ENCODE peak calls at places on chromosome 20, in ten cellular contexts. H is small intestine; X is CD8-positive, alpha-beta T cell; S is epithelial cell of prostate; V is pancreas; D is sigmoid colon; L is heart left ventricle; I is cardiac muscle cell; T is psoas muscle; K is AG04450. W is an unnamed sample.

GRCh38 chr20:63625771-63626423 is 1.0 kb downstream of the GMEB2 start:
- DNase-seq in H (no peak), X (no peak), S (no peak), V (no peak), D (no peak), L (peak; percentile 30), I (peak; percentile 11), T (no peak), K (no peak), W (no peak)

GRCh38 chr20:46122071-46122470 is 4.0 kb downstream of the CD40 start:
- DNase-seq in H (no peak), X (no peak), S (peak; percentile 33), V (no peak), D (no peak), L (no peak), I (no peak), T (no peak), K (no peak), W (no peak)

GRCh38 chr20:45792513-45793118 is 862 bp downstream of the DNTTIP1 start:
- DNase-seq in H (no peak), X (no peak), S (no peak), V (no peak), D (no peak), L (no peak), I (no peak), T (no peak), K (no peak), W (no peak)

GRCh38 chr20:38098952-38099351 is 65.4 kb downstream of the RPRD1B start:
- DNase-seq in H (no peak), X (no peak), S (no peak), V (no peak), D (no peak), L (no peak), I (no peak), T (no peak), K (no peak), W (no peak)

GRCh38 chr20:29690274-29690673 is 1567.2 kb upstream of the DEFB115 start:
- DNase-seq in H (no peak), X (no peak), S (no peak), V (no peak), D (peak; percentile 46), L (no peak), I (no peak), T (peak; percentile 35), K (no peak), W (no peak)

GRCh38 chr20:62740286-62741141 is 31.9 kb downstream of the NTSR1 start:
- DNase-seq in H (peak; percentile 51), X (peak; percentile 55), S (peak; percentile 77), V (no peak), D (peak; percentile 68), L (peak; percentile 20), I (no peak), T (peak; percentile 67), K (peak; percentile 68), W (peak; percentile 96)

GRCh38 chr20:25327521-25328235 is 63.0 kb downstream of the ABHD12 start:
- DNase-seq in H (no peak), X (no peak), S (no peak), V (no peak), D (no peak), L (no peak), I (no peak), T (no peak), K (no peak), W (no peak)

GRCh38 chr20:3081641-3082040 is 2.9 kb downstream of the AVP start:
- DNase-seq in H (no peak), X (no peak), S (no peak), V (no peak), D (no peak), L (no peak), I (no peak), T (no peak), K (no peak), W (no peak)

GRCh38 chr20:17614812-17615644 is 45.2 kb downstream of the DSTN start:
- DNase-seq in H (no peak), X (no peak), S (no peak), V (peak; percentile 43), D (peak; percentile 75), L (peak; percentile 41), I (no peak), T (peak; percentile 60), K (no peak), W (no peak)

DNA sequence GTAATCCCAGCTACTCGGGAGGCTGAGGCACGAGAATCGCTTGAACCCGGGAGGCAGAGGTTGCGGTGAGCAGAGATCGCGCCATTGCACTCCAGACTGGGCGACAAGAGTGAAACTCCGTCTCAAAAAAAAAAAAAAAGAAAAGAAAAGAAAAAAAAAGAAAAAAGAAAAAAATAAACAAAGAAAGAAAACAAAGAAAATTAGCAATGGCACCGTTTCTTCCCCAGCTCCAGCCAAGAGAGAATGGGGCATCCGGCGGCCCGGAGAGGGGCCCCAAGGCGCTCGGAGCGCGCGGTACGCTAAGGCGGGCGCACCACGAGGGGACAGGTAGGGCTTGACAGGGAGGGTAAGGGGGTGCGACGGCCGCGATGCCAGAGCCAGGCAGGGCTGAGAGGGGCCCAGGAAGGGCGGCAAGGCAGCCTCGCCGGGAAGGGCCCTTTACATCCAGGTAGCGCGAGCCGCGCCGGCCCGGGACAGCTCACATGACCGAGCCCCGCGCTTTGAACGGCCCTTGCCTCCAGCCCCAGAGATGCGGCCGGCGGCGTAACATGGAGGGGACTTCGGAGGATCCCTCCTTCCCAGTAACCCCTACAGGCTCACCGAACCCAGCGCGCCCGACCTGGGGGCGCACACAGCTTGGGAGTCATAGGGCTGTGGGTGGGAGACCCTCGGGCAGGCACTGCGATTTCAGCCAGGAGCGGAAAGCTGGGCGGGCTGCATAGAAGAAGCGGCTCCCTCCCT is 1.4 kb downstream of the BMP7 start:
- DNase-seq in H (no peak), X (no peak), S (no peak), V (no peak), D (no peak), L (no peak), I (peak; percentile 59), T (no peak), K (no peak), W (no peak)
- H3K27ac ChIP-seq in H (no peak overlapping the region), X (no peak overlapping the region), S (no peak overlapping the region), V (no peak overlapping the region), D (no peak overlapping the region), L (no peak overlapping the region), I (peak overlapping the region; percentile 88), T (no peak overlapping the region), K (no peak overlapping the region), W (no peak overlapping the region)

DNA sequence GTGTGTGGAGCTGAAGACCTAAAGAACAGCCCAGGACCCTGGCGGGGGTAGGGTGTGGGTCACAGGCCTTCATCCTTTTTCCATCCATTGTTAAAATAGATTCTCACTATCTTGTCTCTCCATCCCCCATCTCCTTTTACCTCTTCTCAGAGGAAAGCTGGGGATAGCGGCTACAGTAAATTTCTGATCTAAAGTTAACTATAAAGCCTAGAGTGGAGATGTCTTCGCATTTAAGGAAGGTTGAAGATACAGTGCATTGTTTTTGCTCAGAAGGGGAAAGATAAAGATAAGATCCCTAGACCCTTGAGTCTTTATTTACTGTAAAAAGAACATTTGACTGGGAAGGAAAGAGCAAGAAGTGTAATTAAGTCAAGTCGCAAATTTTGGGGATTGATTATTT is 8.6 kb downstream of the FOXA2 start:
- DNase-seq in H (no peak), X (no peak), S (no peak), V (no peak), D (no peak), L (no peak), I (no peak), T (no peak), K (no peak), W (no peak)
- H3K27ac ChIP-seq in H (no peak overlapping the region), X (no peak overlapping the region), S (no peak overlapping the region), V (peak overlapping the region; percentile 85), D (no peak overlapping the region), L (no peak overlapping the region), I (no peak overlapping the region), T (no peak overlapping the region), K (no peak overlapping the region), W (no peak overlapping the region)

DNA sequence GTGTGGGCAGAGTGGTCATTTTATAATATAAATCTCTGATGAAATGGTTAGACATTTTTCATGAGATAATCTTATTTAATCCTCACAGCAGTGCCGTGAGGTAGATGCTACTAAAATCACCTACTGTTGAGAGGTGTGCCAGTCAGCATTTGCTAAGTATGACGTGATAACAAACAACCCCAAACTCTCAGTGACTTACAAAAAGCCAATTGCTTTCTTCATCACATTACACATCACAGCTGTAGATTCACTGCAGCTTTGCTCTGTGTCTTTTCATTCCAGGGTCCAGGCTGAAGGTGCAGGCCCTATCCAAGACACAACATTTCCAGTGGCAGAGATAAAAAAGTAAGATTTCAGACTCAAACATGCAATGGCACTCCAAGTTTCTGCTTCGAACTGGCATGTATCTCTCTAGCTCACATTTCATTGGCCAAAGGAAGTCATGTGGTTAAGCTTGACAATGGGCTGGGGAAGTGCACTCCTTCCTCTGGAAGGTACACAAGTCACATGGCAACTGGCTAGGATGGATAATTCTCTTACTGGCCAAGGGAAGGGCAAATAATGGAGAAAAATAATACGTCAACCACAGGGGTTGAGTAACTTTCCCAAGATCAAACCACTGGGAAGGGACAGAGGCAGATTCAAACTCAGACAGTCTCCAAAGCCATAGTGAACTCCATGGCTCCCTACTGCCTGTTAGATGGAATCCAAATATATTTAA is 69.5 kb upstream of the EPB41L1 start:
- DNase-seq in H (no peak), X (no peak), S (peak; percentile 70), V (no peak), D (no peak), L (no peak), I (no peak), T (no peak), K (no peak), W (no peak)
- H3K27ac ChIP-seq in H (peak overlapping the region; percentile 87), X (no peak overlapping the region), S (peak overlapping the region; percentile 87), V (no peak overlapping the region), D (no peak overlapping the region), L (no peak overlapping the region), I (no peak overlapping the region), T (no peak overlapping the region), K (no peak overlapping the region), W (no peak overlapping the region)

DNA sequence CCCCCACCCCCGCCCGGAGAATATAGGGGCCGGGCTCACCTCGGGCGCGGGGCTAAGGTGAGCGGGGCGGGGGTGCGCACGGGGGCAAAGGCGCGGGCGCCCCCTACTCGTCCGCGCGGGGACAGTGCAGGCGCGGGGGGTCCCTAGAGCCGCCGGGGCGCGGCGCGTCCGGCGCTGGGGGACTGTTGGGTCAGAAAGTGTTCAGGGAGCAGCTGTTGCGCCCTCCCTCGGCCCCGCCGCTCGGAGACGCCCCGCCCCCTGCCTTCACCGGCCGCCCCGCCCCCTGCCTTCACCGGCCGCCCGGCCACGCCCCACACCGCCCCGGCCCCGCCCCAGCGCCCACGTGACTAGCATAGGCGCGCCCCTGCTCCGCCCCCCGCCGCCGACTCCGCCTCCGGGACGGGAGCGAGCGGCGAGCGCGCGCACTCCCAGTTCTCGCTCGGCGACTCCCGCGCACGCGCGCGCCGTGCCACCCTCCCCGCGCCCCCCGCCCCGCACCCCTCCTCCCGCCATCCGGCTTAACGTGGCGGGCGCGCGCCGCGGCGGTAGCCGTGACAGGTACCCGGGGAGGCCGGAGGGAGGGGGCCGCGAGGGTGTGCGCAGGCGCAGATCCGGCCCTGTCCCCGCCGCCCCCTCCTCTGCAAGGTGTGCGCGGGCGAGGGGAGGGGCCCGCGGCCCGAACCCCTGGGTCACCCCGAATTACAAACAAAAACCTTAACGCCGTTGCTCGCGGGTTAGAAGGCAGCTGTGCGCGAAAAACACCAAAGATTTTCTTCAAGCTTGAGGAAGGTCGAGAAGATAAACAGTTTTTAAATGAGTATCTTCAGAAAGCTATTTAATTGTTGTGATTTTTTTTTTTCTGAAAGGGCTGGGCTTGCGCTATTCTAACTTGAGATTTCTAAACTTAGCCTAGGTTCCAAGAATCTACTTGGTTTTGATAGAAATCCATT is 704 bp upstream of the ZNF217 start:
- DNase-seq in H (peak; percentile 88), X (peak; percentile 96), S (no peak), V (peak; percentile 97), D (peak; percentile 98), L (peak; percentile 98), I (peak; percentile 98), T (peak; percentile 98), K (peak; percentile 69), W (peak; percentile 96)
- H3K27ac ChIP-seq in H (peak overlapping the region; percentile 99), X (peak overlapping the region; percentile 87), S (peak overlapping the region; percentile 94), V (peak overlapping the region; percentile 96), D (peak overlapping the region; percentile 98), L (peak overlapping the region; percentile 100), I (peak overlapping the region; percentile 96), T (peak overlapping the region; percentile 92), K (peak overlapping the region; percentile 70), W (peak overlapping the region; percentile 86)